ENCODE peak calls at places on chromosomes 12 and 14, in eight cellular contexts. One of them, this sample, is unnamed.

GRCh38 chr12:11944321-11944720 is 126.4 kb upstream of the BCL2L14 start:
- DNase-seq in midbrain: no peak
- DNase-seq in neural progenitor cell: no peak
- DNase-seq in ELF-1: no peak
- DNase-seq in body of pancreas: no peak
- DNase-seq in H4: no peak
- DNase-seq in tibial artery: no peak
- DNase-seq in fibroblast of pulmonary artery: no peak
- DNase-seq in this sample: no peak

GRCh38 chr14:90755661-90756304 is 60.4 kb downstream of the TTC7B start:
- DNase-seq in midbrain: no peak
- DNase-seq in neural progenitor cell: no peak
- DNase-seq in ELF-1: no peak
- DNase-seq in body of pancreas: no peak
- DNase-seq in H4: no peak
- DNase-seq in tibial artery: no peak
- DNase-seq in fibroblast of pulmonary artery: no peak
- DNase-seq in this sample: no peak

GRCh38 chr12:123882306-123882705 is 90.3 kb downstream of the CCDC92 start:
- DNase-seq in midbrain: no peak
- DNase-seq in neural progenitor cell: no peak
- DNase-seq in ELF-1: no peak
- DNase-seq in body of pancreas: no peak
- DNase-seq in H4: no peak
- DNase-seq in tibial artery: no peak
- DNase-seq in fibroblast of pulmonary artery: no peak
- DNase-seq in this sample: no peak

GRCh38 chr14:24332094-24332983 is 2.5 kb downstream of the ADCY4 start:
- DNase-seq in midbrain: peak
- DNase-seq in neural progenitor cell: peak
- DNase-seq in ELF-1: peak
- DNase-seq in body of pancreas: peak
- DNase-seq in H4: peak
- DNase-seq in tibial artery: peak
- DNase-seq in fibroblast of pulmonary artery: peak
- DNase-seq in this sample: peak

GRCh38 chr12:131315601-131316000 is 361.9 kb downstream of the ADGRD1 start:
- DNase-seq in midbrain: no peak
- DNase-seq in neural progenitor cell: no peak
- DNase-seq in ELF-1: no peak
- DNase-seq in body of pancreas: no peak
- DNase-seq in H4: no peak
- DNase-seq in tibial artery: no peak
- DNase-seq in fibroblast of pulmonary artery: no peak
- DNase-seq in this sample: no peak

GRCh38 chr14:63454863-63455622 is 88.1 kb downstream of the PPP2R5E start:
- DNase-seq in midbrain: no peak
- DNase-seq in neural progenitor cell: no peak
- DNase-seq in ELF-1: no peak
- DNase-seq in body of pancreas: peak
- DNase-seq in H4: peak
- DNase-seq in tibial artery: no peak
- DNase-seq in fibroblast of pulmonary artery: peak
- DNase-seq in this sample: peak

GRCh38 chr12:94187351-94187750 is 39.0 kb downstream of the PLXNC1 start:
- DNase-seq in midbrain: no peak
- DNase-seq in neural progenitor cell: no peak
- DNase-seq in ELF-1: no peak
- DNase-seq in body of pancreas: no peak
- DNase-seq in H4: no peak
- DNase-seq in tibial artery: no peak
- DNase-seq in fibroblast of pulmonary artery: no peak
- DNase-seq in this sample: no peak

GRCh38 chr14:85154714-85155113 is 375.2 kb upstream of the FLRT2 start:
- DNase-seq in midbrain: no peak
- DNase-seq in neural progenitor cell: no peak
- DNase-seq in ELF-1: no peak
- DNase-seq in body of pancreas: no peak
- DNase-seq in H4: no peak
- DNase-seq in tibial artery: no peak
- DNase-seq in fibroblast of pulmonary artery: no peak
- DNase-seq in this sample: no peak

GRCh38 chr14:56487090-56487667 is 92.4 kb upstream of the TMEM260 start:
- DNase-seq in midbrain: peak
- DNase-seq in neural progenitor cell: peak
- DNase-seq in ELF-1: no peak
- DNase-seq in body of pancreas: no peak
- DNase-seq in H4: peak
- DNase-seq in tibial artery: no peak
- DNase-seq in fibroblast of pulmonary artery: peak
- DNase-seq in this sample: peak

GRCh38 chr14:59739794-59740193 is 130.8 kb downstream of the RTN1 start:
- DNase-seq in midbrain: no peak
- DNase-seq in neural progenitor cell: no peak
- DNase-seq in ELF-1: no peak
- DNase-seq in body of pancreas: no peak
- DNase-seq in H4: no peak
- DNase-seq in tibial artery: peak
- DNase-seq in fibroblast of pulmonary artery: peak
- DNase-seq in this sample: no peak

GRCh38 chr14:64059454-64060198 is 206.8 kb downstream of the SYNE2 start:
- DNase-seq in midbrain: no peak
- DNase-seq in neural progenitor cell: no peak
- DNase-seq in ELF-1: peak
- DNase-seq in body of pancreas: no peak
- DNase-seq in H4: no peak
- DNase-seq in tibial artery: no peak
- DNase-seq in fibroblast of pulmonary artery: no peak
- DNase-seq in this sample: no peak

GRCh38 chr12:128715485-128715884 is 108.3 kb downstream of the SLC15A4 start:
- DNase-seq in midbrain: no peak
- DNase-seq in neural progenitor cell: no peak
- DNase-seq in ELF-1: no peak
- DNase-seq in body of pancreas: no peak
- DNase-seq in H4: no peak
- DNase-seq in tibial artery: no peak
- DNase-seq in fibroblast of pulmonary artery: no peak
- DNase-seq in this sample: no peak

GRCh38 chr12:86914716-86915115 is 658.5 kb upstream of the MGAT4C start:
- DNase-seq in midbrain: peak
- DNase-seq in neural progenitor cell: peak
- DNase-seq in ELF-1: no peak
- DNase-seq in body of pancreas: no peak
- DNase-seq in H4: peak
- DNase-seq in tibial artery: peak
- DNase-seq in fibroblast of pulmonary artery: peak
- DNase-seq in this sample: peak

GRCh38 chr14:73888460-73888725 is 1.7 kb downstream of the ZNF410 start:
- DNase-seq in midbrain: no peak
- DNase-seq in neural progenitor cell: no peak
- DNase-seq in ELF-1: no peak
- DNase-seq in body of pancreas: no peak
- DNase-seq in H4: no peak
- DNase-seq in tibial artery: no peak
- DNase-seq in fibroblast of pulmonary artery: peak
- DNase-seq in this sample: peak

GRCh38 chr12:25200703-25201102 is 5.7 kb downstream of the ETFRF1 start:
- DNase-seq in midbrain: no peak
- DNase-seq in neural progenitor cell: no peak
- DNase-seq in ELF-1: no peak
- DNase-seq in body of pancreas: no peak
- DNase-seq in H4: no peak
- DNase-seq in tibial artery: no peak
- DNase-seq in fibroblast of pulmonary artery: peak
- DNase-seq in this sample: peak

GRCh38 chr14:100875126-100875525 is 28.4 kb downstream of the RTL1 start:
- DNase-seq in midbrain: no peak
- DNase-seq in neural progenitor cell: no peak
- DNase-seq in ELF-1: no peak
- DNase-seq in body of pancreas: no peak
- DNase-seq in H4: no peak
- DNase-seq in tibial artery: no peak
- DNase-seq in fibroblast of pulmonary artery: no peak
- DNase-seq in this sample: no peak

GRCh38 chr14:33730163-33730562 is 220.7 kb downstream of the EGLN3 start:
- DNase-seq in midbrain: no peak
- DNase-seq in neural progenitor cell: no peak
- DNase-seq in ELF-1: no peak
- DNase-seq in body of pancreas: no peak
- DNase-seq in H4: no peak
- DNase-seq in tibial artery: no peak
- DNase-seq in fibroblast of pulmonary artery: no peak
- DNase-seq in this sample: no peak

GRCh38 chr12:82430541-82431145 is 72.3 kb downstream of the METTL25 start:
- DNase-seq in midbrain: no peak
- DNase-seq in neural progenitor cell: no peak
- DNase-seq in ELF-1: no peak
- DNase-seq in body of pancreas: no peak
- DNase-seq in H4: no peak
- DNase-seq in tibial artery: no peak
- DNase-seq in fibroblast of pulmonary artery: no peak
- DNase-seq in this sample: no peak

GRCh38 chr14:100093322-100093721 is 28.1 kb downstream of the EVL start:
- DNase-seq in midbrain: no peak
- DNase-seq in neural progenitor cell: no peak
- DNase-seq in ELF-1: no peak
- DNase-seq in body of pancreas: no peak
- DNase-seq in H4: no peak
- DNase-seq in tibial artery: no peak
- DNase-seq in fibroblast of pulmonary artery: no peak
- DNase-seq in this sample: no peak

GRCh38 chr14:80927385-80927989 is 14.1 kb downstream of the CEP128 start:
- DNase-seq in midbrain: no peak
- DNase-seq in neural progenitor cell: no peak
- DNase-seq in ELF-1: no peak
- DNase-seq in body of pancreas: no peak
- DNase-seq in H4: no peak
- DNase-seq in tibial artery: no peak
- DNase-seq in fibroblast of pulmonary artery: no peak
- DNase-seq in this sample: no peak

GRCh38 chr14:99760817-99761216 is 32.4 kb upstream of the EML1 start:
- DNase-seq in midbrain: no peak
- DNase-seq in neural progenitor cell: no peak
- DNase-seq in ELF-1: no peak
- DNase-seq in body of pancreas: no peak
- DNase-seq in H4: no peak
- DNase-seq in tibial artery: no peak
- DNase-seq in fibroblast of pulmonary artery: no peak
- DNase-seq in this sample: no peak

GRCh38 chr14:81625343-81625742 is 91.7 kb upstream of the SEL1L start:
- DNase-seq in midbrain: peak
- DNase-seq in neural progenitor cell: peak
- DNase-seq in ELF-1: no peak
- DNase-seq in body of pancreas: no peak
- DNase-seq in H4: peak
- DNase-seq in tibial artery: no peak
- DNase-seq in fibroblast of pulmonary artery: peak
- DNase-seq in this sample: peak

GRCh38 chr12:131990980-131991305 is 41.2 kb downstream of the EP400 start:
- DNase-seq in midbrain: no peak
- DNase-seq in neural progenitor cell: no peak
- DNase-seq in ELF-1: no peak
- DNase-seq in body of pancreas: no peak
- DNase-seq in H4: no peak
- DNase-seq in tibial artery: no peak
- DNase-seq in fibroblast of pulmonary artery: no peak
- DNase-seq in this sample: no peak

GRCh38 chr12:118151755-118152154 is 15.8 kb downstream of the PEBP1 start:
- DNase-seq in midbrain: no peak
- DNase-seq in neural progenitor cell: no peak
- DNase-seq in ELF-1: no peak
- DNase-seq in body of pancreas: no peak
- DNase-seq in H4: no peak
- DNase-seq in tibial artery: no peak
- DNase-seq in fibroblast of pulmonary artery: no peak
- DNase-seq in this sample: no peak

GRCh38 chr12:52566847-52567291 is 6.8 kb downstream of the KRT74 start:
- DNase-seq in midbrain: no peak
- DNase-seq in neural progenitor cell: no peak
- DNase-seq in ELF-1: no peak
- DNase-seq in body of pancreas: no peak
- DNase-seq in H4: no peak
- DNase-seq in tibial artery: no peak
- DNase-seq in fibroblast of pulmonary artery: no peak
- DNase-seq in this sample: no peak

GRCh38 chr12:2868986-2869385 is 8.0 kb downstream of the FOXM1 start:
- DNase-seq in midbrain: no peak
- DNase-seq in neural progenitor cell: no peak
- DNase-seq in ELF-1: no peak
- DNase-seq in body of pancreas: no peak
- DNase-seq in H4: no peak
- DNase-seq in tibial artery: no peak
- DNase-seq in fibroblast of pulmonary artery: no peak
- DNase-seq in this sample: peak

GRCh38 chr14:104768437-104769323 is 15.7 kb downstream of the SIVA1 start:
- DNase-seq in midbrain: peak
- DNase-seq in neural progenitor cell: peak
- DNase-seq in ELF-1: peak
- DNase-seq in body of pancreas: peak
- DNase-seq in H4: peak
- DNase-seq in tibial artery: peak
- DNase-seq in fibroblast of pulmonary artery: peak
- DNase-seq in this sample: peak

GRCh38 chr14:51846631-51847488 is 13.6 kb upstream of the GNG2 start:
- DNase-seq in midbrain: peak
- DNase-seq in neural progenitor cell: peak
- DNase-seq in ELF-1: peak
- DNase-seq in body of pancreas: peak
- DNase-seq in H4: no peak
- DNase-seq in tibial artery: peak
- DNase-seq in fibroblast of pulmonary artery: peak
- DNase-seq in this sample: peak

GRCh38 chr12:11778703-11779102 is 129.2 kb downstream of the ETV6 start:
- DNase-seq in midbrain: no peak
- DNase-seq in neural progenitor cell: no peak
- DNase-seq in ELF-1: no peak
- DNase-seq in body of pancreas: no peak
- DNase-seq in H4: no peak
- DNase-seq in tibial artery: no peak
- DNase-seq in fibroblast of pulmonary artery: no peak
- DNase-seq in this sample: no peak

GRCh38 chr12:121830134-121830533 is 26.3 kb downstream of the SETD1B start:
- DNase-seq in midbrain: no peak
- DNase-seq in neural progenitor cell: no peak
- DNase-seq in ELF-1: no peak
- DNase-seq in body of pancreas: no peak
- DNase-seq in H4: no peak
- DNase-seq in tibial artery: no peak
- DNase-seq in fibroblast of pulmonary artery: no peak
- DNase-seq in this sample: no peak

GRCh38 chr12:110813756-110814155 is 33.0 kb upstream of the CCDC63 start:
- DNase-seq in midbrain: no peak
- DNase-seq in neural progenitor cell: no peak
- DNase-seq in ELF-1: no peak
- DNase-seq in body of pancreas: no peak
- DNase-seq in H4: no peak
- DNase-seq in tibial artery: no peak
- DNase-seq in fibroblast of pulmonary artery: no peak
- DNase-seq in this sample: no peak

GRCh38 chr14:49975286-49975685 is 82.4 kb downstream of the ARF6 start:
- DNase-seq in midbrain: no peak
- DNase-seq in neural progenitor cell: no peak
- DNase-seq in ELF-1: no peak
- DNase-seq in body of pancreas: no peak
- DNase-seq in H4: peak
- DNase-seq in tibial artery: no peak
- DNase-seq in fibroblast of pulmonary artery: peak
- DNase-seq in this sample: peak

GRCh38 chr12:51922762-51923505 is 15.6 kb downstream of the ACVRL1 start:
- DNase-seq in midbrain: peak
- DNase-seq in neural progenitor cell: no peak
- DNase-seq in ELF-1: peak
- DNase-seq in body of pancreas: peak
- DNase-seq in H4: peak
- DNase-seq in tibial artery: peak
- DNase-seq in fibroblast of pulmonary artery: peak
- DNase-seq in this sample: peak

GRCh38 chr12:57112492-57113294 is 1.5 kb upstream of the STAT6 start:
- DNase-seq in midbrain: no peak
- DNase-seq in neural progenitor cell: no peak
- DNase-seq in ELF-1: no peak
- DNase-seq in body of pancreas: no peak
- DNase-seq in H4: no peak
- DNase-seq in tibial artery: no peak
- DNase-seq in fibroblast of pulmonary artery: no peak
- DNase-seq in this sample: no peak

This sample was measured in iris pigment epithelial cell.